ENCODE peak calls at places on chromosomes 3 and 15, in four cellular contexts. C is WTC11, Q is H1, X is HCT116. A is an unnamed sample.

GRCh38 chr3:25035511-25035910 is 392.6 kb upstream of the RARB start:
- DNase-seq in C (no peak), Q (no peak), X (no peak), A (no peak)

GRCh38 chr15:28128036-28128435 is 28.9 kb upstream of the OCA2 start:
- DNase-seq in C (no peak), Q (no peak), X (no peak), A (no peak)

GRCh38 chr3:59654120-59654952 is 604.5 kb upstream of the CFAP20DC start:
- DNase-seq in C (no peak), Q (no peak), X (no peak), A (no peak)

GRCh38 chr3:39383190-39383912 is at the start of gene SLC25A38:
- DNase-seq in C (peak; percentile 76), Q (peak; percentile 56), X (peak; percentile 83), A (peak; percentile 81)

GRCh38 chr15:63198752-63199250 is 9.4 kb downstream of the RAB8B start:
- DNase-seq in C (no peak), Q (no peak), X (no peak), A (no peak)

GRCh38 chr3:66101901-66102300 is 63.2 kb upstream of the MAGI1 start:
- DNase-seq in C (no peak), Q (no peak), X (no peak), A (no peak)

GRCh38 chr3:7285502-7285901 is 424.6 kb downstream of the GRM7 start:
- DNase-seq in C (peak; percentile 13), Q (no peak), X (peak; percentile 10), A (no peak)

GRCh38 chr15:29925227-29926082 is 103.2 kb upstream of the TJP1 start:
- DNase-seq in C (peak; percentile 91), Q (peak; percentile 79), X (peak; percentile 71), A (peak; percentile 66)

GRCh38 chr3:108493862-108494261 is 16.5 kb downstream of the MYH15 start:
- DNase-seq in C (peak; percentile 16), Q (no peak), X (peak; percentile 19), A (no peak)

GRCh38 chr3:19947549-19948071 is 713 bp downstream of the RAB5A start:
- DNase-seq in C (peak; percentile 35), Q (peak; percentile 15), X (peak; percentile 18), A (peak; percentile 46)

GRCh38 chr15:67420137-67420536 is 100.8 kb upstream of the C15orf61 start:
- DNase-seq in C (no peak), Q (no peak), X (no peak), A (no peak)

DNA sequence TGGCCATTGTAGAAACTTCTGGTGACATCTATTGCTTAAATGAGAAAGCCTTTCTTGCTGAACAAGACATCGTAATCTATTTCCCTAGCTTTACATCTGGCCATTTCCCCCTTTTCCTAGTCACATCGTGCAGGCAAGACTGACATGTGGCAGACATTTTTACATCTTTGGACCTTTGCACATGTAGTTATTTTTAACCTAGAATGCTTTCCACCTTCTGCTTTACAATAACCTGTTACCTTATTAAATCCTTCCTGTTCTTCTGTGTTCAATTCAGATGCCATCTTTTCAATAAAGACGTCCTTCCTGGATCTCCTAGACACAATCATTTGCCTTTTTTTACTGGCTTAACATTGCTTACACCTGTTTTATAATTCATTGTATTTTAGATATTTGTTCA is 343.3 kb downstream of the DIPK2A start:
- DNase-seq in C (no peak), Q (no peak), X (no peak), A (no peak)
- TF ChIP-seq SP1 in C (no peak), Q (no peak), X (no peak), A (no peak)

GRCh38 chr15:57278439-57278838 is 97.9 kb upstream of the CGNL1 start:
- DNase-seq in C (no peak), Q (no peak), X (no peak), A (no peak)

GRCh38 chr15:57272770-57273357 is 103.4 kb upstream of the CGNL1 start:
- DNase-seq in C (no peak), Q (no peak), X (no peak), A (no peak)

DNA sequence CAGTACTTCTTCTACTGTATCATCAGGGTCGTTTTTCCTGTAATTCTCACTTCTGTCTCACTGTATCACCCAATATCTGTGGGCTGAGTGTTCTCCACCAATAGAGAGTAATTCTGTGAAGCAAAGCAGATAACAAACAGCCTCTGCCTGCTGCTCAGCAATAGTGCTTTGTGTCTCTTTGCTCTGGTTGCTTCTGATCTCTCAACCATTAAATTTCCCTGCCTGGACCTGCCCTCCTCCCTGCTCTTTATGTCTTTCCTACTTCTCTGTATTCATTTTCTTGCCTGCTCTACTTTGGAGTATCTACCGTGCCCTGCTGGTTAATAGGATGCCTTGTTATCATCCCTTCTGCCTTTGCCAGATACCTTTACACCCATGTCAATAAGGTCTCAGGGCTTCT is 102.9 kb upstream of the CGNL1 start:
- DNase-seq in C (no peak), Q (no peak), X (no peak), A (no peak)
- TF ChIP-seq SP1 in C (no peak), Q (no peak), X (no peak), A (no peak)

GRCh38 chr3:54850484-54851003 is 77.3 kb downstream of the LRTM1 start:
- DNase-seq in C (no peak), Q (no peak), X (no peak), A (no peak)
- TF ChIP-seq SP1 in C (no peak), Q (no peak), X (no peak), A (no peak)

GRCh38 chr3:54830658-54831057 is 97.2 kb downstream of the LRTM1 start:
- DNase-seq in C (peak; percentile 64), Q (peak; percentile 19), X (peak; percentile 16), A (peak; percentile 50)
- TF ChIP-seq SP1 in C (no peak), Q (no peak), X (no peak), A (no peak)

DNA sequence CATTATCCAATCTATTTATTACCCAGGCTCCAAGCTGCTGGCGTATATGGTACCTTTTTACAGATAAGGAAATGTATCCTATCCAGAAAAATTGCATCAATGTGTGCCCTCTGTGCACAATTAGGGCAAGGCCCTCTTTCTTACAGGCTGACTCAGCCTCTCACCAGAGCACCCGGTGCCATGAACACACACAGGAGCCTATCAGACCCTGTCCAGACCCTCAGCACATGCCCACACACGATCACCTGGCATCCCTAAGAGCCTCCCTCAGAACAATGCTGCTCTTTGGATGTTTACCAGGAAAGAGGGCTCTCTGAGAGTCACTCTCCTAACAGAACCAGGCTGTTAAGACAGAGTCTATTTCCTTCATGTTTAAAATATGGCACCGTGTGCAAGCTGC is 460.0 kb upstream of the TBL1XR1 start:
- DNase-seq in C (no peak), Q (no peak), X (no peak), A (no peak)
- TF ChIP-seq SP1 in C (no peak), Q (no peak), X (no peak), A (no peak)

GRCh38 chr3:127479449-127479848 is 111.1 kb downstream of the TPRA1 start:
- DNase-seq in C (peak; percentile 38), Q (no peak), X (no peak), A (no peak)
- TF ChIP-seq SP1 in C (no peak), Q (no peak), X (no peak), A (no peak)

GRCh38 chr3:33171580-33171979 is 47.0 kb downstream of the SUSD5 start:
- DNase-seq in C (no peak), Q (no peak), X (no peak), A (no peak)

GRCh38 chr3:33173103-33173502 is 45.5 kb downstream of the SUSD5 start:
- DNase-seq in C (no peak), Q (no peak), X (no peak), A (no peak)

GRCh38 chr3:33173672-33174071 is 44.9 kb downstream of the SUSD5 start:
- DNase-seq in C (no peak), Q (no peak), X (no peak), A (no peak)

GRCh38 chr3:33174095-33174494 is 44.5 kb downstream of the SUSD5 start:
- DNase-seq in C (no peak), Q (no peak), X (no peak), A (no peak)

GRCh38 chr3:33174711-33175409 is 43.8 kb downstream of the SUSD5 start:
- DNase-seq in C (no peak), Q (no peak), X (no peak), A (no peak)
- TF ChIP-seq SP1 in C (no peak), Q (no peak), X (no peak), A (no peak)

GRCh38 chr3:30140356-30140755 is 466.0 kb upstream of the TGFBR2 start:
- DNase-seq in C (no peak), Q (no peak), X (no peak), A (no peak)

GRCh38 chr3:30139283-30139682 is 467.1 kb upstream of the TGFBR2 start:
- DNase-seq in C (no peak), Q (no peak), X (no peak), A (no peak)

GRCh38 chr3:30131171-30131570 is 475.2 kb upstream of the TGFBR2 start:
- DNase-seq in C (no peak), Q (no peak), X (no peak), A (no peak)

GRCh38 chr3:30130391-30130790 is 476.0 kb upstream of the TGFBR2 start:
- DNase-seq in C (no peak), Q (no peak), X (no peak), A (no peak)

DNA sequence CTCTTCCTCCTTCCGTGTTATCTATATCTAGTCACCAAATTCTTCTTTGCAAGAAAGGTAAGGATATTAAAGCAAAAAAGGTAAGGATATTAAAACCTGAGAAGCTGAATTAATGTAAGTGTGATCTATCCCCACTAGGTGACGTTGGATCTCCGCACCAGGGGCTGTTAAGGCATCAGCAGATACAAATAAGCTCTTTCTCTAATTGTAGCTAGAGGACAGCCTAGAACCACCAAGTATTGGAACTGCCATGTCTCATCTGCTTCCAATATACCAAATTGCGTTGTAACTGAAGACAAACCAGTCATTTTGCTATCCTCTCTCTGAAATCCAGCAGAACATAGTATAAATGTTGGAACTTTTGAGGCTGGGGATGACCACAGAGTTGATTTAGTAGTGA is 471.2 kb upstream of the TGFBR2 start:
- DNase-seq in C (no peak), Q (no peak), X (no peak), A (no peak)
- TF ChIP-seq SP1 in C (no peak), Q (no peak), X (no peak), A (no peak)

A was measured in HEK293T.